ENCODE peak calls at places on chromosomes 16 and 17, in five cellular contexts. P is body of pancreas, N is fibroblast of the aortic adventitia, K is A549, X is HCT116. G is an unnamed sample.

GRCh38 chr17:58525239-58525638 is 10.8 kb upstream of the MTMR4 start:
- DNase-seq in N (peak), P (no peak), X (no peak), K (no peak), G (peak)

GRCh38 chr17:27384261-27384701 is 72.0 kb upstream of the KSR1 start:
- DNase-seq in X (no peak), K (peak), P (peak), N (peak), G (peak)

GRCh38 chr16:66878067-66878466 is 2.2 kb upstream of the PDP2 start:
- DNase-seq in N (no peak), P (peak), X (no peak), K (no peak), G (no peak)

GRCh38 chr16:14564881-14565687 is 65.0 kb downstream of the PARN start:
- DNase-seq in K (peak), N (peak), X (no peak), P (no peak), G (peak)

GRCh38 chr17:34567665-34568064 is 11.7 kb upstream of the TMEM132E start:
- DNase-seq in P (no peak), K (no peak), X (no peak), N (no peak), G (no peak)

GRCh38 chr16:67548265-67549126 is 13.8 kb upstream of the CTCF start:
- DNase-seq in X (no peak), K (no peak), N (no peak), P (no peak), G (no peak)

GRCh38 chr16:27867122-27868110 is 196.1 kb downstream of the GSG1L start:
- DNase-seq in N (peak), K (peak), X (peak), P (peak), G (peak)

GRCh38 chr17:76132574-76133338 is 8.3 kb downstream of the FOXJ1 start:
- DNase-seq in N (no peak), K (no peak), X (peak), P (peak), G (no peak)

GRCh38 chr17:45436161-45436560 is 3.5 kb upstream of the ARHGAP27 start:
- DNase-seq in N (no peak), X (no peak), K (no peak), P (no peak), G (no peak)

GRCh38 chr16:85798901-85799496 is 345 bp downstream of the EMC8 start:
- DNase-seq in N (peak), X (no peak), P (peak), K (peak), G (peak)

GRCh38 chr17:7263071-7263800 is 958 bp upstream of the CLDN7 start:
- DNase-seq in X (peak), K (peak), P (peak), N (no peak), G (no peak)

GRCh38 chr16:75927824-75928223 is 201.5 kb upstream of the CPHXL start:
- DNase-seq in K (no peak), P (no peak), N (no peak), X (no peak), G (no peak)

GRCh38 chr17:61846088-61846487 is 17.2 kb downstream of the BRIP1 start:
- DNase-seq in N (no peak), P (no peak), K (no peak), X (no peak), G (no peak)

GRCh38 chr17:76791053-76791980 is 53.4 kb downstream of the MFSD11 start:
- DNase-seq in N (peak), P (peak), K (peak), X (no peak), G (peak)

GRCh38 chr16:49587051-49587450 is 213.4 kb downstream of the C16orf78 start:
- DNase-seq in K (no peak), X (no peak), N (no peak), P (no peak), G (no peak)

GRCh38 chr17:15490634-15491261 is 23.3 kb upstream of the CDRT4 start:
- DNase-seq in N (peak), K (no peak), P (no peak), X (peak), G (peak)
- H3K4me3 ChIP-seq in N (no peak), K (no peak), P (no peak), X (no peak), G (no peak)

GRCh38 chr17:2070241-2071023 is 15.5 kb downstream of the HIC1 start:
- DNase-seq in K (no peak), P (peak), N (no peak), X (no peak), G (no peak)
- TF ChIP-seq CTCF in K (no peak), P (no peak), N (no peak), X (no peak), G (no peak)

GRCh38 chr16:79001156-79001997 is 599.2 kb downstream of the MAF start:
- DNase-seq in N (no peak), X (no peak), K (no peak), P (no peak), G (no peak)
- H3K4me3 ChIP-seq in N (no peak), X (no peak), K (no peak), P (no peak), G (no peak)

GRCh38 chr17:66971730-66972441 is 7.4 kb downstream of the CACNG4 start:
- DNase-seq in P (no peak), K (no peak), N (no peak), X (no peak), G (no peak)

GRCh38 chr17:66970140-66970539 is 5.6 kb downstream of the CACNG4 start:
- DNase-seq in K (no peak), N (no peak), P (no peak), X (no peak), G (no peak)

GRCh38 chr17:66968916-66969315 is 4.4 kb downstream of the CACNG4 start:
- DNase-seq in N (no peak), K (no peak), X (no peak), P (no peak), G (no peak)

GRCh38 chr17:66970797-66971196 is 6.3 kb downstream of the CACNG4 start:
- DNase-seq in P (no peak), N (no peak), K (no peak), X (no peak), G (no peak)

DNA sequence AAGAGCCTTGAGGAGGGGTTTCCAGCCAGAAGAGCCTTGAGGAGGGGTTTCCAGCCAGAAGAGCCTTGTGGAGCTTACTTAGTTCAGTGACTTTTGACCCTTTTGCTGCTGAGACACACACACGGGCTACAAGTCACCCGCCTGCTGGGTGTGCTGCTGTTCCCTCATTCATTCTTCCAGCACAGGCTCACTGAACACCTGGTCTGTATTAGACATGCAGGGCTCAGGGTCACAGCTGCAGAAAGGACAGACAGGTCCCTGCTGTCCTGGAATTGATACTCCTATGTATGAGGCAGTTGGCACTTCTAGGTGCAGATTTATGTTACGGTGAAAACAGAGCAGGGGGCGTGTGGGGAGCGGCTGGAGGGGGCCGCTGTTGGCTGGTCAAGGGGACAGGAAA is 6.7 kb downstream of the CACNG4 start:
- DNase-seq in K (no peak), N (no peak), P (no peak), X (no peak), G (no peak)
- TF ChIP-seq CTCF in K (no peak), N (no peak), P (no peak), X (no peak), G (no peak)

GRCh38 chr16:3881499-3881995 is 1.0 kb upstream of the CREBBP start:
- DNase-seq in P (no peak), K (no peak), X (no peak), N (no peak), G (no peak)
- H3K4me3 ChIP-seq in P (no peak), K (peak), X (peak), N (peak), G (peak)

G was measured in fibroblast of villous mesenchyme.